ENCODE peak calls at places on chromosomes 11 and 22, in seven cellular contexts. D is ovary, I is GM06990, R is HTR-8/SVneo, G is AG10803, P is BE2C, V is LHCN-M2. C is an unnamed sample.

GRCh38 chr11:74626130-74626529 is 33.7 kb downstream of the POLD3 start:
- DNase-seq in V (no peak), G (no peak), I (no peak), D (no peak), P (no peak), R (no peak), C (no peak)

GRCh38 chr11:116312560-116313340 is 460.0 kb downstream of the BUD13 start:
- DNase-seq in I (no peak), G (peak), D (peak), P (peak), R (peak), V (no peak), C (peak)

GRCh38 chr11:47788181-47788580 is 21.0 kb upstream of the FNBP4 start:
- DNase-seq in D (no peak), P (no peak), I (no peak), V (no peak), R (no peak), G (no peak), C (no peak)

GRCh38 chr11:102225689-102226562 is 91.4 kb upstream of the BIRC3 start:
- DNase-seq in P (no peak), V (peak), R (peak), I (no peak), G (peak), D (no peak), C (no peak)

GRCh38 chr11:46291441-46292143 is 14.1 kb downstream of the CREB3L1 start:
- DNase-seq in R (no peak), V (peak), P (no peak), D (peak), G (peak), I (no peak), C (no peak)

GRCh38 chr11:46295312-46295995 is 18.0 kb downstream of the CREB3L1 start:
- DNase-seq in I (peak), V (peak), P (peak), R (peak), G (peak), D (peak), C (peak)

GRCh38 chr11:66080055-66080817 is 10.2 kb downstream of the PACS1 start:
- DNase-seq in D (no peak), G (peak), I (no peak), V (peak), R (peak), P (peak), C (no peak)

GRCh38 chr22:37212174-37212906 is at the start of gene SSTR3:
- DNase-seq in V (no peak), I (no peak), D (peak), G (no peak), P (peak), R (no peak), C (no peak)

GRCh38 chr22:19448076-19448607 is 631 bp upstream of the C22orf39 start:
- DNase-seq in R (peak), P (peak), D (no peak), G (peak), I (no peak), V (peak), C (peak)

GRCh38 chr22:29933619-29934018 is 50.6 kb downstream of the MTMR3 start:
- DNase-seq in V (no peak), P (no peak), G (no peak), D (no peak), R (no peak), I (no peak), C (no peak)

GRCh38 chr11:28245131-28245530 is 136.9 kb downstream of the METTL15 start:
- DNase-seq in D (no peak), R (no peak), V (peak), P (no peak), I (no peak), G (peak), C (no peak)

GRCh38 chr22:28917747-28918543 is 34.6 kb downstream of the ZNRF3 start:
- DNase-seq in G (peak), I (no peak), P (peak), R (no peak), D (peak), V (peak), C (no peak)

GRCh38 chr11:120306519-120307242 is 18.4 kb upstream of the TLCD5 start:
- DNase-seq in I (no peak), V (peak), D (no peak), R (peak), G (peak), P (no peak), C (no peak)

GRCh38 chr22:42304021-42304790 is 33.8 kb upstream of the TCF20 start:
- DNase-seq in R (no peak), I (no peak), P (no peak), D (no peak), G (no peak), V (no peak), C (no peak)

GRCh38 chr11:10388574-10388973 is 66.5 kb upstream of the AMPD3 start:
- DNase-seq in P (no peak), V (no peak), G (peak), R (no peak), D (no peak), I (no peak), C (no peak)

GRCh38 chr22:40853961-40854360 is 2.5 kb downstream of the ST13 start:
- DNase-seq in P (no peak), D (no peak), I (no peak), R (no peak), G (peak), V (peak), C (no peak)

GRCh38 chr11:93796832-93797231 is 12.8 kb downstream of the MED17 start:
- DNase-seq in P (no peak), I (no peak), V (no peak), D (no peak), R (no peak), G (no peak), C (no peak)

GRCh38 chr11:27084407-27084985 is 43.9 kb downstream of the BBOX1 start:
- DNase-seq in R (no peak), D (no peak), G (peak), P (no peak), V (no peak), I (no peak), C (no peak)

GRCh38 chr11:80773919-80774318 is 1333.1 kb upstream of the TENM4 start:
- DNase-seq in G (no peak), P (no peak), V (no peak), I (no peak), D (no peak), R (no peak), C (peak)

GRCh38 chr11:100068116-100068515 is 619.0 kb upstream of the ARHGAP42 start:
- DNase-seq in R (no peak), G (no peak), I (no peak), P (no peak), D (no peak), V (no peak), C (no peak)

GRCh38 chr11:129637983-129638776 is 177.5 kb upstream of the TMEM45B start:
- DNase-seq in V (no peak), I (no peak), G (no peak), P (no peak), D (no peak), R (no peak), C (no peak)

GRCh38 chr22:20645954-20646353 is 128.0 kb upstream of the SERPIND1 start:
- DNase-seq in G (no peak), R (no peak), I (no peak), D (no peak), P (no peak), V (no peak), C (no peak)

GRCh38 chr11:25981998-25982397 is 349.9 kb upstream of the ANO3 start:
- DNase-seq in D (peak), I (peak), P (peak), G (peak), V (peak), R (peak), C (no peak)

GRCh38 chr22:35301370-35301874 is 1.7 kb downstream of the TOM1 start:
- DNase-seq in P (no peak), I (no peak), D (no peak), G (peak), R (peak), V (peak), C (no peak)

GRCh38 chr11:22752908-22753310 is 76.7 kb downstream of the SVIP start:
- DNase-seq in R (no peak), G (no peak), P (no peak), I (no peak), D (no peak), V (no peak), C (no peak)

GRCh38 chr11:1970956-1971355 is 23.8 kb downstream of the MRPL23 start:
- DNase-seq in I (no peak), V (no peak), G (no peak), P (no peak), R (no peak), D (peak), C (no peak)

GRCh38 chr11:122979103-122979814 is 2.4 kb downstream of the BSX start:
- DNase-seq in V (no peak), P (no peak), I (no peak), D (no peak), G (no peak), R (no peak), C (no peak)

GRCh38 chr22:25112538-25113253 is 87.0 kb upstream of the CRYBB3 start:
- DNase-seq in D (no peak), P (no peak), R (no peak), G (no peak), I (no peak), V (no peak), C (no peak)

GRCh38 chr11:104390696-104391095 is 226.7 kb upstream of the PDGFD start:
- DNase-seq in P (no peak), I (no peak), V (no peak), G (peak), R (peak), D (no peak), C (no peak)

GRCh38 chr11:15970506-15971214 is 385.7 kb downstream of the SOX6 start:
- DNase-seq in D (no peak), P (no peak), R (no peak), G (no peak), I (no peak), V (no peak), C (no peak)

GRCh38 chr11:87473174-87473573 is 435.4 kb downstream of the TMEM135 start:
- DNase-seq in D (no peak), V (peak), R (peak), P (no peak), G (peak), I (no peak), C (no peak)

GRCh38 chr22:46013460-46014416 is 36.8 kb upstream of the WNT7B start:
- DNase-seq in G (peak), V (peak), R (peak), I (peak), P (peak), D (peak), C (peak)

GRCh38 chr11:66172146-66172545 is 96.3 kb upstream of the RAB1B start:
- DNase-seq in G (peak), V (no peak), D (no peak), I (no peak), P (no peak), R (peak), C (no peak)

GRCh38 chr22:38802671-38803121 is 8.8 kb upstream of the DNAL4 start:
- DNase-seq in I (no peak), P (no peak), R (peak), V (peak), G (peak), D (no peak), C (no peak)

GRCh38 chr11:84130646-84131427 is 844.7 kb upstream of the CCDC90B start:
- DNase-seq in G (no peak), I (no peak), P (no peak), V (no peak), D (no peak), R (no peak), C (no peak)

GRCh38 chr22:34620832-34621231 is 445.1 kb upstream of the ISX start:
- DNase-seq in P (no peak), V (no peak), I (no peak), D (no peak), G (no peak), R (no peak), C (no peak)

GRCh38 chr11:45913514-45913913 is 4.2 kb downstream of the PEX16 start:
- DNase-seq in D (no peak), R (no peak), V (no peak), P (no peak), I (no peak), G (no peak), C (no peak)

GRCh38 chr11:66498508-66498907 is 11.9 kb upstream of the BBS1 start:
- DNase-seq in V (no peak), G (no peak), D (no peak), R (no peak), I (no peak), P (no peak), C (no peak)

C was measured in head of caudate nucleus.